ENCODE peak calls at places on chromosomes 7 and 10, in four cellular contexts. S is CD8-positive, alpha-beta T cell; G is pancreas; K is psoas muscle. N is an unnamed sample.
A peak's percentile ranks its signal among the peaks of the same experiment; 100 is the strongest.

GRCh38 chr7:112743811-112744210 is 46.4 kb downstream of the TMEM168 start:
- DNase-seq in S (no peak), K (no peak), G (no peak), N (no peak)

GRCh38 chr7:45138433-45139267 is 18.9 kb upstream of the RAMP3 start:
- DNase-seq in G (no peak), K (no peak), S (no peak), N (no peak)

GRCh38 chr7:41579961-41580935 is 122.6 kb downstream of the INHBA start:
- DNase-seq in K (no peak), S (no peak), G (no peak), N (no peak)

GRCh38 chr10:94546616-94547175 is 1.1 kb downstream of the HELLS start:
- DNase-seq in S (no peak), K (no peak), G (no peak), N (no peak)

GRCh38 chr10:95635319-95635733 is 21.2 kb downstream of the ALDH18A1 start:
- DNase-seq in K (no peak), S (no peak), G (no peak), N (no peak)

GRCh38 chr7:5691536-5692090 is 89.8 kb downstream of the RNF216 start:
- DNase-seq in G (no peak), S (no peak), K (no peak), N (no peak)

GRCh38 chr7:2279873-2280272 is 34.4 kb downstream of the SNX8 start:
- DNase-seq in S (no peak), G (no peak), K (no peak), N (no peak)

GRCh38 chr10:75696536-75696935 is 265.1 kb downstream of the LRMDA start:
- DNase-seq in G (no peak), K (no peak), S (no peak), N (no peak)

GRCh38 chr7:77421273-77421672 is 5.1 kb upstream of the GSAP start:
- DNase-seq in S (no peak), K (no peak), G (no peak), N (no peak)

GRCh38 chr10:60235001-60235400 is 154.7 kb downstream of the ANK3 start:
- DNase-seq in S (no peak), K (no peak), G (no peak), N (no peak)

GRCh38 chr7:55053651-55054226 is 34.9 kb downstream of the EGFR start:
- DNase-seq in S (no peak), K (no peak), G (no peak), N (no peak)

GRCh38 chr7:112160130-112160770 is 45.9 kb downstream of the DOCK4 start:
- DNase-seq in S (no peak), K (no peak), G (no peak), N (no peak)

GRCh38 chr10:58266826-58267712 is 625 bp downstream of the IPMK start:
- DNase-seq in S (peak; percentile 17), K (peak; percentile 57), G (peak; percentile 83), N (peak; percentile 79)

GRCh38 chr7:24864214-24864817 is 107.1 kb upstream of the GSDME start:
- DNase-seq in K (no peak), S (no peak), G (no peak), N (no peak)

GRCh38 chr10:57993302-57993701 is 274.4 kb downstream of the IPMK start:
- DNase-seq in G (no peak), K (no peak), S (no peak), N (no peak)

GRCh38 chr7:156505876-156506275 is 134.7 kb upstream of the RNF32 start:
- DNase-seq in S (no peak), K (no peak), G (no peak), N (no peak)

GRCh38 chr10:21742740-21743412 is 208.8 kb downstream of the MLLT10 start:
- DNase-seq in S (no peak), G (no peak), K (no peak), N (no peak)

GRCh38 chr7:1008733-1009363 is 25.9 kb downstream of the CYP2W1 start:
- DNase-seq in G (no peak), S (no peak), K (no peak), N (no peak)

GRCh38 chr7:20314216-20314615 is 16.5 kb upstream of the ITGB8 start:
- DNase-seq in S (no peak), G (no peak), K (no peak), N (no peak)

GRCh38 chr10:77967611-77968022 is 41.1 kb upstream of the DLG5 start:
- DNase-seq in S (no peak), K (no peak), G (no peak), N (no peak)

GRCh38 chr10:114174462-114175190 is 623 bp upstream of the CCDC186 start:
- DNase-seq in S (no peak), K (peak; percentile 55), G (peak; percentile 67), N (peak; percentile 71)

GRCh38 chr7:93399642-93400041 is 167.5 kb downstream of the VPS50 start:
- DNase-seq in S (no peak), G (no peak), K (no peak), N (no peak)

GRCh38 chr10:58243269-58243668 is 24.4 kb downstream of the IPMK start:
- DNase-seq in K (no peak), G (peak; percentile 41), S (no peak), N (no peak)

GRCh38 chr7:23662124-23662982 is 17.6 kb upstream of the FAM221A start:
- DNase-seq in S (no peak), K (no peak), G (no peak), N (no peak)

GRCh38 chr10:72932259-72933015 is 22.2 kb downstream of the PLA2G12B start:
- DNase-seq in K (no peak), S (no peak), G (no peak), N (no peak)

GRCh38 chr10:91271886-91272285 is 51.4 kb downstream of the PCGF5 start:
- DNase-seq in G (no peak), S (no peak), K (no peak), N (no peak)

DNA sequence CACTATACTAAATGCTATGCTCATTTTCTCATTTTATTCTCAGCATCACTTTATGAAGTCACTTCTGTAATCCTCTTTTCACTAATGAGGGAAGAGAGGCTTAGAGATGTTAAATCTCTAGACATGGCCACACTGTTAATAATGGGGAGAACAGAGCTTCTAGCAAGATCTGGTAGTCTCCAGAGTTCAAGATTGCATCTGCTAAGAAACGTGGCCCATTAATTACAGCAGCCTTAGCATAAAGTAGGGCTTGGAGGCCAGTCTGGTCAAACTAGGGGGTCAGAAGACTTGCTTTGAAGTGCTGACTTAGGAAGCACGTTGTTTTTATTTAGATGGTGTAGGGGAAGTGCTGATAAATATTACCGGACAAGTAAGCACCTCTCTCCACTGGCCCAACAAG is 29.3 kb downstream of the ARL4A start:
- DNase-seq in G (no peak), K (no peak), S (no peak), N (no peak)
- H3K4me1 ChIP-seq in G (no peaks in the 10 kb centered on the region), K (peaks cover 17% of the 10 kb centered on the region), S (peaks cover 15% of the 10 kb centered on the region), N (peaks cover 16% of the 10 kb centered on the region)

GRCh38 chr7:158356454-158356853 is 231.2 kb downstream of the PTPRN2 start:
- DNase-seq in G (no peak), K (no peak), S (no peak), N (no peak)

GRCh38 chr7:158354861-158355260 is 232.8 kb downstream of the PTPRN2 start:
- DNase-seq in G (no peak), S (no peak), K (no peak), N (peak; percentile 3)

GRCh38 chr7:158351481-158351880 is 236.1 kb downstream of the PTPRN2 start:
- DNase-seq in G (no peak), K (no peak), S (no peak), N (peak; percentile 13)

GRCh38 chr7:158355456-158356065 is 232.1 kb downstream of the PTPRN2 start:
- DNase-seq in S (no peak), G (no peak), K (no peak), N (no peak)

GRCh38 chr7:158353606-158354570 is 233.7 kb downstream of the PTPRN2 start:
- DNase-seq in S (no peak), K (no peak), G (no peak), N (no peak)
- TF ChIP-seq CTCF in S (no peak), K (peak; percentile 20), G (no peak), N (no peak)

GRCh38 chr10:17029581-17030271 is 99.9 kb downstream of the CUBN start:
- DNase-seq in K (peak; percentile 67), G (no peak), S (peak; percentile 57), N (peak; percentile 78)

GRCh38 chr10:17028843-17029580 is 100.6 kb downstream of the CUBN start:
- DNase-seq in G (no peak), K (no peak), S (no peak), N (no peak)

GRCh38 chr10:17025444-17026295 is 103.9 kb downstream of the CUBN start:
- DNase-seq in S (peak; percentile 39), K (peak; percentile 54), G (no peak), N (peak; percentile 55)

GRCh38 chr10:17024461-17024860 is 105.2 kb downstream of the CUBN start:
- DNase-seq in G (no peak), S (no peak), K (no peak), N (no peak)

GRCh38 chr10:17026686-17027485 is 102.7 kb downstream of the CUBN start:
- DNase-seq in G (no peak), K (no peak), S (peak; percentile 57), N (no peak)
- H3K4me1 ChIP-seq in G (peaks cover 9% of the 10 kb centered on the region), K (peaks cover 6% of the 10 kb centered on the region), S (peaks cover 82% of the 10 kb centered on the region), N (peaks cover 58% of the 10 kb centered on the region)

GRCh38 chr7:28623863-28624262 is 211.5 kb downstream of the CREB5 start:
- DNase-seq in K (no peak), S (no peak), G (no peak), N (no peak)
- TF ChIP-seq CTCF in K (no peak), S (no peak), G (no peak), N (no peak)